ENCODE peak calls at places on chromosomes 7 and 10, in four cellular contexts. One of them, this sample, is unnamed.

GRCh38 chr10:16803464-16803863 is 13.8 kb downstream of the RSU1 start:
- DNase-seq in foreskin fibroblast: no peak
- DNase-seq in MCF 10A: no peak
- DNase-seq in GM20000: no peak
- DNase-seq in this sample: no peak

GRCh38 chr10:69047111-69047837 is 40.6 kb upstream of the SRGN start:
- DNase-seq in foreskin fibroblast: no peak
- DNase-seq in GM20000: no peak
- DNase-seq in MCF 10A: no peak
- DNase-seq in this sample: no peak

GRCh38 chr10:110747609-110748464 is 103.7 kb downstream of the RBM20 start:
- DNase-seq in MCF 10A: no peak
- DNase-seq in GM20000: no peak
- DNase-seq in foreskin fibroblast: no peak
- DNase-seq in this sample: no peak

GRCh38 chr10:95513941-95514392 is 47.2 kb downstream of the SORBS1 start:
- DNase-seq in MCF 10A: peak
- DNase-seq in GM20000: no peak
- DNase-seq in foreskin fibroblast: peak
- DNase-seq in this sample: no peak

GRCh38 chr7:55593515-55594318 is 21.4 kb upstream of the VOPP1 start:
- DNase-seq in GM20000: peak
- DNase-seq in foreskin fibroblast: peak
- DNase-seq in MCF 10A: peak
- DNase-seq in this sample: peak

GRCh38 chr7:40401406-40401805 is 266.6 kb downstream of the SUGCT start:
- DNase-seq in foreskin fibroblast: no peak
- DNase-seq in MCF 10A: no peak
- DNase-seq in GM20000: no peak
- DNase-seq in this sample: no peak

GRCh38 chr7:79591275-79591623 is 137.8 kb upstream of the MAGI2 start:
- DNase-seq in foreskin fibroblast: no peak
- DNase-seq in MCF 10A: no peak
- DNase-seq in GM20000: no peak
- DNase-seq in this sample: no peak

GRCh38 chr7:93817561-93817960 is 73.0 kb downstream of the TFPI2 start:
- DNase-seq in GM20000: no peak
- DNase-seq in MCF 10A: no peak
- DNase-seq in foreskin fibroblast: no peak
- DNase-seq in this sample: no peak

GRCh38 chr7:16395121-16395520 is 26.2 kb downstream of the CRPPA start:
- DNase-seq in MCF 10A: no peak
- DNase-seq in GM20000: no peak
- DNase-seq in foreskin fibroblast: no peak
- DNase-seq in this sample: no peak

GRCh38 chr7:43583424-43584199 is 704 bp downstream of the STK17A start:
- DNase-seq in MCF 10A: peak
- DNase-seq in GM20000: no peak
- DNase-seq in foreskin fibroblast: no peak
- DNase-seq in this sample: peak

GRCh38 chr10:6236349-6237188 is 33.8 kb downstream of the PFKFB3 start:
- DNase-seq in GM20000: no peak
- DNase-seq in MCF 10A: no peak
- DNase-seq in foreskin fibroblast: no peak
- DNase-seq in this sample: no peak

GRCh38 chr10:124647421-124648130 is 96.6 kb downstream of the FAM53B start:
- DNase-seq in foreskin fibroblast: no peak
- DNase-seq in GM20000: peak
- DNase-seq in MCF 10A: peak
- DNase-seq in this sample: no peak

GRCh38 chr7:15561840-15562239 is at the start of gene AGMO:
- DNase-seq in GM20000: no peak
- DNase-seq in MCF 10A: no peak
- DNase-seq in foreskin fibroblast: peak
- DNase-seq in this sample: no peak

GRCh38 chr7:314853-315252 is 24.9 kb downstream of the FOXL3 start:
- DNase-seq in MCF 10A: no peak
- DNase-seq in GM20000: no peak
- DNase-seq in foreskin fibroblast: no peak
- DNase-seq in this sample: no peak

GRCh38 chr7:129434846-129435318 is 650 bp downstream of the STRIP2 start:
- DNase-seq in foreskin fibroblast: peak
- DNase-seq in MCF 10A: peak
- DNase-seq in GM20000: peak
- DNase-seq in this sample: peak

GRCh38 chr10:8193546-8193945 is 139.1 kb downstream of the GATA3 start:
- DNase-seq in MCF 10A: no peak
- DNase-seq in GM20000: no peak
- DNase-seq in foreskin fibroblast: no peak
- DNase-seq in this sample: no peak

GRCh38 chr10:114915294-114915693 is 22.7 kb upstream of the TRUB1 start:
- DNase-seq in foreskin fibroblast: no peak
- DNase-seq in MCF 10A: no peak
- DNase-seq in GM20000: no peak
- DNase-seq in this sample: no peak

GRCh38 chr10:78263521-78263988 is 229.9 kb downstream of the RPS24 start:
- DNase-seq in MCF 10A: no peak
- DNase-seq in foreskin fibroblast: peak
- DNase-seq in GM20000: no peak
- DNase-seq in this sample: no peak

GRCh38 chr7:26005683-26006410 is 146.2 kb upstream of the NFE2L3 start:
- DNase-seq in GM20000: no peak
- DNase-seq in foreskin fibroblast: no peak
- DNase-seq in MCF 10A: no peak
- DNase-seq in this sample: no peak

GRCh38 chr7:96833701-96834453 is 124.2 kb upstream of the SEM1 start:
- DNase-seq in GM20000: no peak
- DNase-seq in foreskin fibroblast: no peak
- DNase-seq in MCF 10A: no peak
- DNase-seq in this sample: no peak

GRCh38 chr10:130739016-130739756 is 572.3 kb downstream of the TCERG1L start:
- DNase-seq in GM20000: no peak
- DNase-seq in foreskin fibroblast: no peak
- DNase-seq in MCF 10A: no peak
- DNase-seq in this sample: no peak

GRCh38 chr10:120715214-120715613 is 135.9 kb upstream of the WDR11 start:
- DNase-seq in foreskin fibroblast: no peak
- DNase-seq in GM20000: no peak
- DNase-seq in MCF 10A: no peak
- DNase-seq in this sample: no peak

GRCh38 chr10:90935581-90936292 is 14.8 kb upstream of the ANKRD1 start:
- DNase-seq in MCF 10A: no peak
- DNase-seq in GM20000: no peak
- DNase-seq in foreskin fibroblast: no peak
- DNase-seq in this sample: no peak

GRCh38 chr10:56348101-56348500 is 13.0 kb downstream of the ZWINT start:
- DNase-seq in foreskin fibroblast: no peak
- DNase-seq in MCF 10A: no peak
- DNase-seq in GM20000: no peak
- DNase-seq in this sample: no peak

GRCh38 chr10:56351909-56352630 is 9.0 kb downstream of the ZWINT start:
- DNase-seq in MCF 10A: no peak
- DNase-seq in GM20000: no peak
- DNase-seq in foreskin fibroblast: no peak
- DNase-seq in this sample: peak

GRCh38 chr10:56346845-56347415 is 14.1 kb downstream of the ZWINT start:
- DNase-seq in foreskin fibroblast: no peak
- DNase-seq in MCF 10A: peak
- DNase-seq in GM20000: no peak
- DNase-seq in this sample: no peak

DNA sequence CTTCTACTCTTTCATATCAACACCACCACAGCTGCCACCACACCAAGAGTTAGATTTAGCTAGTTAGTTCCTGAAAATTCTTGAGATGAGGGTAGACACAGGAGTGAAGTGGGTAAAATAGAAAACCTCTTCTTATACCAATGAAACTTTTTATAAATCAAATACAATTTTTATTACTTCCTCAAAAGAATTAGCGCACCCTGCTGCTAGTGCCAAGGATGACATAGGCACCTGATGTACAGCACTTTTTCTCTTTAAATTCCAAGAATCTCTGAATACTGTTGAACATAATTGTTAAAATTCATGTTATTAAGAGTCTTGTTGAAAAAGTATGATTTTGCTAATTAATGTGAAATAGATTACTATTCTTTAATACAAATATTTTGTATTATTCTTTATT is 11.4 kb downstream of the ZWINT start:
- DNase-seq in MCF 10A: no peak
- DNase-seq in foreskin fibroblast: no peak
- DNase-seq in GM20000: no peak
- DNase-seq in this sample: no peak
- TF ChIP-seq CTCF in MCF 10A: peak
- TF ChIP-seq CTCF in foreskin fibroblast: no peak
- TF ChIP-seq CTCF in GM20000: no peak
- TF ChIP-seq CTCF in this sample: peak

GRCh38 chr7:47087866-47088265 is 494.0 kb downstream of the TNS3 start:
- DNase-seq in GM20000: no peak
- DNase-seq in foreskin fibroblast: peak
- DNase-seq in MCF 10A: no peak
- DNase-seq in this sample: no peak

GRCh38 chr7:47092331-47092730 is 489.6 kb downstream of the TNS3 start:
- DNase-seq in GM20000: no peak
- DNase-seq in foreskin fibroblast: no peak
- DNase-seq in MCF 10A: no peak
- DNase-seq in this sample: no peak

GRCh38 chr7:47091141-47091540 is 490.8 kb downstream of the TNS3 start:
- DNase-seq in MCF 10A: no peak
- DNase-seq in GM20000: no peak
- DNase-seq in foreskin fibroblast: peak
- DNase-seq in this sample: no peak

GRCh38 chr7:47088329-47089067 is 493.4 kb downstream of the TNS3 start:
- DNase-seq in GM20000: peak
- DNase-seq in foreskin fibroblast: peak
- DNase-seq in MCF 10A: peak
- DNase-seq in this sample: peak

DNA sequence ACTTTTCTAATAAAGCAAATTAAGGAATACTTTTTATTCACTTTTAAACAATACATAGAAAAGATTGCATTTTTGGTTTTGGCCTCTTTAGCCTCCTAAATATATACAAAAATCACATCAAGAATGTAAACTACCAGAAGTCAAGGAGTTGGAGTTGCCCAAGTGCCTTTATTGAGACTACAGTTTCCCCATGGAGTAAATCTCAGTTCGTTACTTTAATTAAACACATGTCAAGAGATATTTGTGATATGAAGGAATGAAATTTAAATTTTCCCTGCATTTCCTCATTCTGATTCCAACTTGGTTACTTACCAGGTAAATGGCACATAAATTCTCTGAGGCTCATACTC is 492.9 kb downstream of the TNS3 start:
- DNase-seq in foreskin fibroblast: no peak
- DNase-seq in GM20000: no peak
- DNase-seq in MCF 10A: no peak
- DNase-seq in this sample: no peak
- TF ChIP-seq CTCF in foreskin fibroblast: no peak
- TF ChIP-seq CTCF in GM20000: no peak
- TF ChIP-seq CTCF in MCF 10A: no peak
- TF ChIP-seq CTCF in this sample: no peak

GRCh38 chr7:44858161-44858560 is 10.3 kb upstream of the H2AZ2 start:
- DNase-seq in foreskin fibroblast: no peak
- DNase-seq in MCF 10A: no peak
- DNase-seq in GM20000: no peak
- DNase-seq in this sample: no peak
- TF ChIP-seq CTCF in foreskin fibroblast: no peak
- TF ChIP-seq CTCF in MCF 10A: no peak
- TF ChIP-seq CTCF in GM20000: no peak
- TF ChIP-seq CTCF in this sample: no peak

GRCh38 chr10:99732033-99732912 is at the start of the genes COX15 and CUTC:
- DNase-seq in GM20000: peak
- DNase-seq in foreskin fibroblast: peak
- DNase-seq in MCF 10A: peak
- DNase-seq in this sample: peak
- TF ChIP-seq CTCF in GM20000: no peak
- TF ChIP-seq CTCF in foreskin fibroblast: peak
- TF ChIP-seq CTCF in MCF 10A: peak
- TF ChIP-seq CTCF in this sample: peak

GRCh38 chr10:118626953-118627352 is 31.5 kb upstream of the PRLHR start:
- DNase-seq in GM20000: no peak
- DNase-seq in foreskin fibroblast: no peak
- DNase-seq in MCF 10A: no peak
- DNase-seq in this sample: peak
- TF ChIP-seq CTCF in GM20000: peak
- TF ChIP-seq CTCF in foreskin fibroblast: no peak
- TF ChIP-seq CTCF in MCF 10A: peak
- TF ChIP-seq CTCF in this sample: peak

GRCh38 chr10:327889-328809 is 192.9 kb downstream of the ZMYND11 start:
- DNase-seq in GM20000: no peak
- DNase-seq in MCF 10A: peak
- DNase-seq in foreskin fibroblast: no peak
- DNase-seq in this sample: no peak

GRCh38 chr10:326350-326749 is 191.1 kb downstream of the ZMYND11 start:
- DNase-seq in GM20000: no peak
- DNase-seq in MCF 10A: no peak
- DNase-seq in foreskin fibroblast: no peak
- DNase-seq in this sample: no peak

GRCh38 chr10:326894-327635 is 191.8 kb downstream of the ZMYND11 start:
- DNase-seq in GM20000: no peak
- DNase-seq in foreskin fibroblast: no peak
- DNase-seq in MCF 10A: no peak
- DNase-seq in this sample: no peak

GRCh38 chr10:331186-331585 is 195.9 kb downstream of the ZMYND11 start:
- DNase-seq in GM20000: no peak
- DNase-seq in MCF 10A: no peak
- DNase-seq in foreskin fibroblast: no peak
- DNase-seq in this sample: no peak

GRCh38 chr10:329361-330099 is 194.3 kb downstream of the ZMYND11 start:
- DNase-seq in foreskin fibroblast: peak
- DNase-seq in MCF 10A: peak
- DNase-seq in GM20000: no peak
- DNase-seq in this sample: no peak
- TF ChIP-seq CTCF in foreskin fibroblast: no peak
- TF ChIP-seq CTCF in MCF 10A: no peak
- TF ChIP-seq CTCF in GM20000: no peak
- TF ChIP-seq CTCF in this sample: no peak

GRCh38 chr10:29947701-29948060 is 111.7 kb downstream of the JCAD start:
- DNase-seq in GM20000: no peak
- DNase-seq in foreskin fibroblast: no peak
- DNase-seq in MCF 10A: peak
- DNase-seq in this sample: no peak
- TF ChIP-seq CTCF in GM20000: no peak
- TF ChIP-seq CTCF in foreskin fibroblast: no peak
- TF ChIP-seq CTCF in MCF 10A: no peak
- TF ChIP-seq CTCF in this sample: peak